ENCODE peak calls at places on chromosomes 11 and 22, in four cellular contexts. U, H, T and I are unnamed samples.

GRCh38 chr11:75319035-75319877 is 32.2 kb downstream of the ARRB1 start:
- ATAC-seq in H (peak; percentile 42), T (no peak), U (peak; percentile 34), I (peak; percentile 51)

GRCh38 chr11:18802381-18803257 is 11.0 kb upstream of the PTPN5 start:
- ATAC-seq in U (peak; percentile 84), H (peak; percentile 71), T (no peak), I (no peak)

GRCh38 chr11:95545116-95545875 is 244.3 kb downstream of the FAM76B start:
- ATAC-seq in T (no peak), U (no peak), H (no peak), I (no peak)

GRCh38 chr22:37062657-37063381 is 11.3 kb downstream of the KCTD17 start:
- ATAC-seq in T (no peak), U (no peak), H (no peak), I (no peak)

GRCh38 chr11:112231952-112232351 is 5.7 kb downstream of the PTS start:
- ATAC-seq in U (no peak), H (no peak), T (no peak), I (no peak)

GRCh38 chr11:34599406-34599901 is 21.4 kb upstream of the EHF start:
- ATAC-seq in U (no peak), H (no peak), T (no peak), I (no peak)

GRCh38 chr11:841981-842369 is 354 bp downstream of the POLR2L start:
- ATAC-seq in U (no peak), H (peak; percentile 0), T (peak; percentile 32), I (no peak)

GRCh38 chr11:95767498-95767897 is 22.1 kb downstream of the FAM76B start:
- ATAC-seq in T (no peak), H (peak; percentile 48), U (peak; percentile 62), I (peak; percentile 46)

GRCh38 chr22:42286205-42286604 is 15.8 kb upstream of the TCF20 start:
- ATAC-seq in H (no peak), T (no peak), U (no peak), I (no peak)

GRCh38 chr11:99814738-99815137 is 794.0 kb downstream of the CNTN5 start:
- ATAC-seq in U (no peak), T (no peak), H (no peak), I (no peak)

GRCh38 chr22:29073618-29074275 is 912 bp downstream of the KREMEN1 start:
- ATAC-seq in T (peak; percentile 29), U (peak; percentile 51), H (peak; percentile 54), I (peak; percentile 37)

GRCh38 chr22:45469573-45470383 is 32.9 kb upstream of the FBLN1 start:
- ATAC-seq in T (no peak), H (no peak), U (no peak), I (peak; percentile 25)

GRCh38 chr11:56905936-56906335 is 82.8 kb upstream of the OR5AK2 start:
- ATAC-seq in H (no peak), U (no peak), T (no peak), I (no peak)

GRCh38 chr11:56909080-56909479 is 79.6 kb upstream of the OR5AK2 start:
- ATAC-seq in U (no peak), T (no peak), H (no peak), I (no peak)

GRCh38 chr11:56905442-56905841 is 83.3 kb upstream of the OR5AK2 start:
- ATAC-seq in T (no peak), U (no peak), H (no peak), I (no peak)

GRCh38 chr11:56909563-56909962 is 79.2 kb upstream of the OR5AK2 start:
- ATAC-seq in H (no peak), T (no peak), U (no peak), I (no peak)

DNA sequence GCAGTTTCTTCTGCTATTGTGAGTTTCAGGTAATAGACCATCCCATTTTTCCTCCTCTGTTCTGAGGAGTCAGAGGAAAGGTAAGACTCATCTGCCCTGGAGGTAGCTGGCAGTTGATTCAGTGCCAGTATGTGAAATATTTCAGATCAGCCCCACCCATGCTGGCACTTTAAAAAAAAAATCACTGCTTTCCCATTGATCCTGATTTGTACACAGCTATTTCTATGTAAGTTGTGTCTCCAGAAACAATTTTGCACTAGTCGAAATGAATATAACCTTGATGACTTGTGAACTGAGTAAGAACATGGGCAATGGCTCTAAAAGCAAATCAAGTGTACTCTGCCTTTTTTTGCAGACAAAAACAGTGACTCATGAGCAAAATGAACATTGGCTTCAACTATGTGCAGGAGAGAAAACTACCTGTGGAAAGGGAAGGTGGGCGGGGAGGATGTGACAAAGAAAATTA is 82.0 kb upstream of the OR5AK2 start:
- ATAC-seq in H (no peak), U (peak; percentile 32), T (no peak), I (no peak)
- H3K4me1 ChIP-seq in H (no peaks in the 10 kb centered on the region), U (no peaks in the 10 kb centered on the region), T (no peaks in the 10 kb centered on the region), I (no peaks in the 10 kb centered on the region)

DNA sequence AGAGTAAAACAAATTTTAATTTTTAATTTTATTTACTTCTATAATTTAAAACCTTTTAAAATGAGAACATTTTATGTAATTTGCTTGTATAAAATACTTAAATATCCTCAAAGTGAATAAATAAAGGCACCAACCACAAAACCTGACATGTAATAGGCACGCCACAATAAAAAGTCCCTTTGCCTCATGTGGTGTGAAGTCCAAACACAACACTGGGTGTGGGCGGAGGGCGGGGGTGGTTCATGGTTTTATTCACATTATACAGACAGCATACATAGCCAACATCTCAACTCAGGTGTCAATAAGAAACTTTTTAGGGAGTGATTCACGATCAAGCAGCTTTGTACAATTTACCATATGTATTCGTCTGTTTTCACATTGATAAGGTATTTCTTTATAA is 107.9 kb downstream of the ANO3 start:
- ATAC-seq in T (no peak), U (no peak), H (no peak), I (no peak)
- TF ChIP-seq CTCF in T (no peak), U (no peak), H (no peak), I (no peak)

DNA sequence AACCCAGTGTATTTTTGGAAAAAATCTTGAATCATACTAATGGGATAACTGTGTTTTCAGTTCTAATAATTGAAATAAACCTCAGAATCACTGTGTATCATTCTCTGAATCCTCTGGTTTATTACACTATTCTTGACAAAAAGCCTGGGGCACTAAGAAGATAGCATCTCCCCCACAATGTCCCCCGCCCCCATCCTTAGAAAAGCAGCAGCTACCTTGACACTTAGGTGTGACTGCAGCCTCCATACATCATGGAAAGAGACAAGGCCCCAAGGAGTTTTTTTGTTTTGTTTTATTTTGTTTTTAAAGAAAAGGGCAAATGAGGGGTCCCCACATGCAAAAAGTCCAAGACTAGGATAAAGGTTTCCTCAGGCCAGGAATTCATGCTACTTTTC is 124.8 kb downstream of the APOL5 start:
- ATAC-seq in U (no peak), H (no peak), T (no peak), I (no peak)
- H3K4me1 ChIP-seq in U (peaks cover 17% of the 10 kb centered on the region), H (peaks cover under 1% of the 10 kb centered on the region), T (peaks cover 72% of the 10 kb centered on the region), I (peaks cover 19% of the 10 kb centered on the region)

GRCh38 chr22:30863161-30863833 is 105.3 kb downstream of the MORC2 start:
- ATAC-seq in T (no peak), H (no peak), U (no peak), I (no peak)
- TF ChIP-seq CTCF in T (no peak), H (no peak), U (no peak), I (no peak)

DNA sequence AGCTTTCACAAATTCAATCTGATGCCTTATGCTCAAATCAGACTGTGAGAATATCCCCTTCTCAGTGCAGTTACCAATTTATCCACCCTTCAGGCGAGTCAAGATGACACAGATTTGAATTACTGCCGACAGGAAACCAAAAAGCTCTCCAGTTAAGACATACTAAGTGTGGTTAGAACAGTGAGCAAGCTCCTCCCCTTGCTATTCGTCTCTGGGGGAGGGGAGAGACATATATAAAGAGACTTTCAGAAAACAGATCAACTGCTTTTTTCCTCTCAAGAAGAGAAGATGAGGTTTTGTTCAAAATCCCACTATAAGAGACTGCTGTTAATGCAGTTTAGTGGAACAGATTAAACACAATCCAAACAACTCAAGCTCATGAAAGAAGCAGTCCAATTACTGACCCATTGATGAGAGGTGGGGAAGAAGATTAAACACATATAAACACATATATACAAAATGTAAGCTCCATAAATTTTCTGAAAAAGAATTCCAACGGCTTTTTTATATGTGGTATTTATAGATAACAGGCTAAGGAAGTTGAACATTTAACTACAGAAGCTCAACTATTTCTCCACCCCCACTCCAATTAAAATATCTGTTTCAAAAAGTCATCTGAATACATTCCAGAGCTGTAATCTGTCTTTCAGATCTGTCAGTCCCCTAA is 102.7 kb downstream of the MRTFA start:
- ATAC-seq in U (peak; percentile 82), H (peak; percentile 83), T (peak; percentile 70), I (no peak)
- H3K4me1 ChIP-seq in U (peaks cover 45% of the 10 kb centered on the region), H (peaks cover 43% of the 10 kb centered on the region), T (peaks cover 43% of the 10 kb centered on the region), I (peaks cover 24% of the 10 kb centered on the region)

GRCh38 chr11:117950999-117951961 is 22.1 kb upstream of the TMPRSS13 start:
- ATAC-seq in U (no peak), T (no peak), H (no peak), I (no peak)
- TF ChIP-seq CTCF in U (no peak), T (no peak), H (no peak), I (no peak)

GRCh38 chr11:70186936-70187335 is 16.2 kb upstream of the FADD start:
- ATAC-seq in U (no peak), T (no peak), H (no peak), I (no peak)
- H3K4me1 ChIP-seq in U (no peaks in the 10 kb centered on the region), T (no peaks in the 10 kb centered on the region), H (no peaks in the 10 kb centered on the region), I (peaks cover 5% of the 10 kb centered on the region)

GRCh38 chr11:46315033-46315738 is 32.1 kb upstream of the DGKZ start:
- ATAC-seq in H (peak; percentile 83), T (peak; percentile 47), U (peak; percentile 83), I (peak; percentile 59)
- TF ChIP-seq CTCF in H (peak; percentile 91), T (peak; percentile 76), U (peak; percentile 80), I (peak; percentile 62)